ENCODE peak calls at places on chromosome 7, in nine cellular contexts. M is GM20000; I is H54; P is stimulated activated CD8-positive, alpha-beta memory T cell treated with anti-CD3 and anti-CD28 coated beads, Interleukin-4, amount 100 ng/mL, for 4 hours; Y is myocyte; W is activated CD4-positive, alpha-beta T cell treated with anti-CD3 and anti-CD28 coated beads for 24 hours; D is thyroid gland; G is chondrocyte; X is NCI-H460. B is an unnamed sample.

GRCh38 chr7:2978403-2978802 is 65.3 kb downstream of the CARD11 start:
- DNase-seq in M (peak), I (no peak), P (peak), Y (no peak), W (peak), D (peak), G (peak), X (no peak), B (peak)

GRCh38 chr7:153604-154003 is 38.8 kb upstream of the FAM20C start:
- DNase-seq in M (no peak), I (no peak), P (no peak), Y (no peak), W (no peak), D (no peak), G (no peak), X (no peak), B (no peak)

GRCh38 chr7:31107106-31108090 is 55.3 kb downstream of the ADCYAP1R1 start:
- DNase-seq in M (no peak), I (no peak), P (no peak), Y (no peak), W (no peak), D (no peak), G (no peak), X (no peak), B (no peak)

GRCh38 chr7:64046041-64046389 is 781 bp downstream of the ZNF727 start:
- DNase-seq in M (no peak), I (no peak), P (no peak), Y (no peak), W (no peak), D (no peak), G (no peak), X (no peak), B (no peak)

GRCh38 chr7:11343818-11344413 is 370.2 kb downstream of the PHF14 start:
- DNase-seq in M (peak), I (no peak), P (no peak), Y (peak), W (no peak), D (no peak), G (no peak), X (peak), B (no peak)

GRCh38 chr7:39413866-39414668 is 152.1 kb upstream of the YAE1 start:
- DNase-seq in M (peak), I (peak), P (no peak), Y (peak), W (peak), D (peak), G (no peak), X (peak), B (no peak)

GRCh38 chr7:4866528-4867496 is 5.0 kb upstream of the PAPOLB start:
- DNase-seq in M (no peak), I (no peak), P (no peak), Y (no peak), W (no peak), D (no peak), G (no peak), X (no peak), B (no peak)

GRCh38 chr7:89514970-89515369 is 639.3 kb upstream of the STEAP1 start:
- DNase-seq in M (no peak), I (no peak), P (no peak), Y (no peak), W (no peak), D (no peak), G (no peak), X (no peak), B (no peak)

GRCh38 chr7:92695308-92696261 is 105.4 kb upstream of the FAM133B start:
- DNase-seq in M (no peak), I (peak), P (no peak), Y (peak), W (no peak), D (peak), G (no peak), X (no peak), B (no peak)

GRCh38 chr7:77351539-77352004 is 64.6 kb downstream of the GSAP start:
- DNase-seq in M (peak), I (no peak), P (peak), Y (no peak), W (peak), D (peak), G (no peak), X (peak), B (peak)

GRCh38 chr7:65250697-65251395 is 122.8 kb upstream of the ZNF92 start:
- DNase-seq in M (no peak), I (no peak), P (no peak), Y (no peak), W (no peak), D (no peak), G (no peak), X (no peak), B (no peak)

GRCh38 chr7:50502001-50502684 is 52.0 kb upstream of the FIGNL1 start:
- DNase-seq in M (no peak), I (peak), P (no peak), Y (peak), W (no peak), D (peak), G (no peak), X (no peak), B (no peak)

GRCh38 chr7:156907656-156908055 is 14.7 kb upstream of the LMBR1 start:
- DNase-seq in M (no peak), I (no peak), P (no peak), Y (peak), W (no peak), D (no peak), G (no peak), X (no peak), B (no peak)

GRCh38 chr7:82527831-82528230 is 84.3 kb upstream of the CACNA2D1 start:
- DNase-seq in M (no peak), I (no peak), P (no peak), Y (peak), W (no peak), D (no peak), G (no peak), X (no peak), B (no peak)

GRCh38 chr7:20359397-20359963 is 28.8 kb downstream of the ITGB8 start:
- DNase-seq in M (no peak), I (no peak), P (no peak), Y (no peak), W (no peak), D (no peak), G (no peak), X (no peak), B (no peak)

B was measured in effector memory CD4-positive, alpha-beta T cell.